ENCODE peak calls at places on chromosome 3, in eight cellular contexts. M is M059J; G is NCI-H1092 treated with DMSO at 0.1 percent for 48 hours; N is stimulated activated CD4-positive, alpha-beta T cell treated with anti-CD3 and anti-CD28 coated beads, Interleukin-2, amount 100 ng/mL, for 48 hours; J is activated naive CD4-positive, alpha-beta T cell treated with anti-CD3 and anti-CD28 coated beads, Interleukin-2, amount 10 ng/mL, durations not matched to agents 7 days and 5 days; U is CD4-positive, CD25-positive, alpha-beta regulatory T cell; W is activated CD8-positive, alpha-beta memory T cell treated with anti-CD3 and anti-CD28 coated beads for 24 hours; C is NCI-H2081 treated with DMSO at 0.1 percent for 48 hours. H is an unnamed sample.

GRCh38 chr3:68467465-68467864 is 464.9 kb downstream of the TAFA4 start:
- DNase-seq in M (no peak), G (no peak), N (no peak), J (no peak), U (no peak), W (no peak), C (no peak), H (no peak)

GRCh38 chr3:115790759-115791158 is 167.4 kb downstream of the GAP43 start:
- DNase-seq in M (peak), G (no peak), N (peak), J (peak), U (no peak), W (peak), C (no peak), H (no peak)

GRCh38 chr3:124845406-124845805 is 41.8 kb downstream of the ITGB5 start:
- DNase-seq in M (peak), G (no peak), N (no peak), J (no peak), U (no peak), W (no peak), C (no peak), H (no peak)

GRCh38 chr3:148880681-148881080 is 15.6 kb downstream of the CPA3 start:
- DNase-seq in M (peak), G (no peak), N (no peak), J (no peak), U (no peak), W (no peak), C (no peak), H (peak)

GRCh38 chr3:141921316-141921715 is 44.9 kb downstream of the ATP1B3 start:
- DNase-seq in M (no peak), G (no peak), N (no peak), J (no peak), U (no peak), W (no peak), C (no peak), H (no peak)

GRCh38 chr3:154018100-154018696 is 103.0 kb upstream of the ARHGEF26 start:
- DNase-seq in M (peak), G (peak), N (peak), J (peak), U (no peak), W (peak), C (no peak), H (peak)

GRCh38 chr3:51967384-51968174 is at the start of gene PCBP4:
- DNase-seq in M (peak), G (no peak), N (no peak), J (peak), U (peak), W (peak), C (no peak), H (peak)

GRCh38 chr3:144868506-144868905 is 896.9 kb downstream of the DIPK2A start:
- DNase-seq in M (no peak), G (no peak), N (no peak), J (no peak), U (no peak), W (no peak), C (no peak), H (no peak)

GRCh38 chr3:184129012-184129411 is 6.1 kb upstream of the EIF2B5 start:
- DNase-seq in M (peak), G (no peak), N (no peak), J (peak), U (no peak), W (no peak), C (no peak), H (peak)

GRCh38 chr3:86815880-86816279 is 175.1 kb downstream of the VGLL3 start:
- DNase-seq in M (peak), G (no peak), N (no peak), J (no peak), U (no peak), W (no peak), C (no peak), H (no peak)